ENCODE peak calls at places on chromosome 6, in four cellular contexts. V, X, P and U are unnamed samples.

GRCh38 chr6:4819706-4820283 is 43.6 kb downstream of the CDYL start:
- DNase-seq in V (no peak), X (no peak), P (no peak), U (no peak)

GRCh38 chr6:142322066-142322465 is 20.3 kb downstream of the ADGRG6 start:
- DNase-seq in V (no peak), X (no peak), P (no peak), U (no peak)

GRCh38 chr6:76837564-76837963 is 625.7 kb downstream of the HTR1B start:
- DNase-seq in V (no peak), X (no peak), P (no peak), U (no peak)

GRCh38 chr6:142187209-142187608 is 40.1 kb downstream of the VTA1 start:
- DNase-seq in V (no peak), X (no peak), P (no peak), U (no peak)

GRCh38 chr6:162917506-162917905 is 189.7 kb downstream of the PACRG start:
- DNase-seq in V (no peak), X (no peak), P (no peak), U (no peak)

GRCh38 chr6:89976141-89977020 is 82.1 kb downstream of the GJA10 start:
- DNase-seq in V (no peak), X (no peak), P (no peak), U (no peak)

GRCh38 chr6:65819152-65819551 is 112.1 kb upstream of the EYS start:
- DNase-seq in V (no peak), X (no peak), P (no peak), U (no peak)

GRCh38 chr6:126055449-126055848 is 69.1 kb downstream of the TRMT11 start:
- DNase-seq in V (no peak), X (no peak), P (no peak), U (no peak)

DNA sequence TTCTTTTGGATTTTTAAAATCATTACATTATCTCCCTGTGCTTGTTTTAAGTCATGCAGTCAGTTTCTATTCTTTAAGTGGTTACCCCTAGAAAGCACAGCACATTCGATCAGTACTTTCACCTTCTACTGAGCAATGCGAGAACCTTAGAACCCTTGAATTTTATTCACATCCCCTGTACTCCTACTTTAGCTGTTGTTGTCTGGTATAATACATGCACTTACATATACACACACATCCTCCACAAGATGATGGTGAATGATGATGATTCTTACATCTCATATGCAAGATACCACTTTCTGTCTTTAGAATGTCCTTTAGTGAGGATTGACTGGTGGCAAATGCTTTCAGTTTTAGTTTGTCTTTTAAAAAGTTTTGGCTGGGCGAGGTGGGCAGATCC is 5.7 kb downstream of the CDC40 start:
- DNase-seq in V (no peak), X (no peak), P (no peak), U (no peak)
- H3K4me1 ChIP-seq in V (peaks cover 49% of the 10 kb centered on the region), X (peaks cover 88% of the 10 kb centered on the region), P (peaks cover 1% of the 10 kb centered on the region), U (peaks cover 44% of the 10 kb centered on the region)

DNA sequence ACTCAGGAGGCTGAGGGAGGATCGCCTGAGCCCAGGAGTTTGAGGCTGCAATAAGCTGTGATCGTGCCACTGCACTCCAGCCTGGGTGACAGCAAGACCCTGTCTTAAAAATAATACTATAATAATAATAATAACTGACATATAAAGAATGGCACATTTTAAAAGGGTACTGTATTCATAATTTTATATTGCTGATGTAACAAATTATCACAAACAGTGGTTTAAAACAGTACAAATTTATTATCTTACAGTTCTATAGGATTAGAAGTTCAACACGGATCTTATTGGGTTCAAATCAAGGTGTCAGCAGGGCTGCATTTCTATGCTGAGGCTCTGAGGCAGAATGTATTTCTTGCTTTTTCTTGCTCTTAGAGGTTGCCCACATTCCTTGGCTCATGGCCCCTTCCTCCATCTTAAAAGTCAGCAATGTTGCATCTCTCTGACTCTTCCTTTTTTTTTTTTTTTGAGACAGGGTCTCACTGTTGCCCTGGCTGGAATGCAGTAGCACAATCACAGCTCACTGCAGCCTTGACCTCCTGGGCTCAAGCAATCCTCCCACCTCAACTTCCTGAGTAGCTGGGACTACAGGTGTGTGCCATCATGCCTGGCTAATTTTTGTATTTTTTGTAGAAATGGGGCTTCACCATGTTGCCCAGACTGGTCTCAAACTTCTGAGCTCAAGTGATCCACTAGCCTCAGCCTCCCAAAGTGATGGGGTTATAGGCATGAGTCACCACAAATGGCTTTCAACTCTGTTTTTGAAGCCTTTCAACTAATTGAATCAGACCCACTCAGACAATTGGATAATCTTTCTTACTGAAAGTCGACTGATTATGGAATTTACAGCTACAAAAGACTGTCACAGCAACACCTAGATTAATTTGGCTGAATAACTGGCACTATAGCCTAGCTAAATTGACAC is 22.8 kb upstream of the SRSF3 start:
- DNase-seq in V (no peak), X (no peak), P (peak; percentile 9), U (no peak)
- H3K4me1 ChIP-seq in V (no peaks in the 10 kb centered on the region), X (no peaks in the 10 kb centered on the region), P (no peaks in the 10 kb centered on the region), U (no peaks in the 10 kb centered on the region)

DNA sequence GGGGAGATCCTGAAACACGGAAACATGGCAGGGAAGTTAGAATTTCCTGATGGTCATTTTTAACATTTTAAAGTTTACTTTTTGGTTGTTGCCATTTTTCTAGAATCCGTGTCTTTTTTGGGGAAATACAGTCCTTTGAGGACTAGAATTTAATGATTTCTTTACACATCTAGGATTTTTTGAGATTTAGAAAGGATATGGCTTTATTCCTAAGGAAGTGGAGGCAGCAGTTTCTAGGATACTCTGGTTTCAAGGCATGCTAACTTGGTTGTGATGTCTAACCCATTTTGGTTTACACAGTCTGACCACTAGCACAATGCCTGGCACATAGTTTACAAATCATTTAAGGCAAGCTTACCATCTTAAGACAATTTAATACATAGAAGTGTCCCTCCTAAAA is 1.1 kb upstream of the ZBTB2 start:
- DNase-seq in V (no peak), X (no peak), P (no peak), U (no peak)
- H3K4me1 ChIP-seq in V (peaks cover 62% of the 10 kb centered on the region), X (peaks cover 72% of the 10 kb centered on the region), P (peaks cover 2% of the 10 kb centered on the region), U (peaks cover 56% of the 10 kb centered on the region)

GRCh38 chr6:105644073-105644489 is 241.2 kb upstream of the PREP start:
- DNase-seq in V (no peak), X (no peak), P (no peak), U (no peak)

GRCh38 chr6:105648276-105648675 is 245.4 kb upstream of the PREP start:
- DNase-seq in V (no peak), X (peak; percentile 19), P (no peak), U (no peak)

GRCh38 chr6:105645166-105645565 is 242.3 kb upstream of the PREP start:
- DNase-seq in V (no peak), X (no peak), P (no peak), U (no peak)

GRCh38 chr6:105645958-105646357 is 243.1 kb upstream of the PREP start:
- DNase-seq in V (no peak), X (no peak), P (no peak), U (no peak)

GRCh38 chr6:105646391-105646867 is 243.5 kb upstream of the PREP start:
- DNase-seq in V (no peak), X (peak; percentile 53), P (no peak), U (peak; percentile 45)
- H3K4me1 ChIP-seq in V (no peaks in the 10 kb centered on the region), X (peaks cover 80% of the 10 kb centered on the region), P (no peaks in the 10 kb centered on the region), U (peaks cover 83% of the 10 kb centered on the region)

GRCh38 chr6:157759028-157759427 is 64.0 kb upstream of the SNX9 start:
- DNase-seq in V (no peak), X (no peak), P (no peak), U (no peak)

GRCh38 chr6:157761331-157761921 is 61.6 kb upstream of the SNX9 start:
- DNase-seq in V (no peak), X (peak; percentile 54), P (no peak), U (no peak)

GRCh38 chr6:157760137-157760536 is 62.9 kb upstream of the SNX9 start:
- DNase-seq in V (no peak), X (no peak), P (no peak), U (no peak)

GRCh38 chr6:157761926-157762325 is 61.1 kb upstream of the SNX9 start:
- DNase-seq in V (no peak), X (no peak), P (no peak), U (no peak)

DNA sequence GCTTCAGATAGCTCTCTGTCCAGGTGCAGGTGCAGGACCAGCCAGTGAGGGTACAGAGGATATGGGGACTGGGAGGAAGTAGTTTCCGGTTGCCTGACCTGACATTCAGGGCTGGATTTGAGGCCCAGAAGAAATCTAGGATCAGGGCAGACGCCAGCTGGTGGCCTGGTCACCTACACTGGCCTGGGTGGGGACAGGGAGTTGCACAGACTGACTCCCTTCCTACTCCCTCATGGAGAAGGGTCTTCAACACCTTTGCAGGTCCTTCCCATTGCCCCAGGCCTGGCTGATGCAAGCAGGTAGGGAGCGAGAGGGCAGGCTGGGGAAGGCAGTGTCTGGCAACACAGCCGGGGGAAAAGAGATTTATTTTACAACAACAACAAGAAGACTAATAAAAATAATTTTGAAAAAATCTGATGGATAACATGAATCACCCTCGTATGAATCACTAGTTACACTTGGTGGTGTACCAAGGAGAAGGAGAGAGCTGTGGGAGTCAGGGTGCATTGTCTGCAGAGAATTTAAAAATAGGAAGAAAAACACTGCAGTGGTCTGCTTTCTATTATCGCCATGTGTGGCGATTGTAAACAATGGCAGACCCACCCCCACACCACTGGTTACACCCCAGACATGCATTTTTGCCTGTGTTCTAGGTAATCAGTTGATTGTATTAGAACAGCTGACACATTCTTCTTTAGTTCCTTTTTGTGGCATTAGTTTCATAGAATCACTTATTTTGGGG is 62.3 kb upstream of the SNX9 start:
- DNase-seq in V (no peak), X (no peak), P (no peak), U (no peak)
- H3K4me1 ChIP-seq in V (peaks cover 73% of the 10 kb centered on the region), X (peaks cover 61% of the 10 kb centered on the region), P (peaks cover 5% of the 10 kb centered on the region), U (peaks cover 30% of the 10 kb centered on the region)

GRCh38 chr6:42021847-42022754 is 28.2 kb upstream of the TAF8 start:
- DNase-seq in V (no peak), X (peak; percentile 73), P (peak; percentile 70), U (peak; percentile 96)
- H3K4me1 ChIP-seq in V (peaks cover 53% of the 10 kb centered on the region), X (peaks cover 83% of the 10 kb centered on the region), P (no peaks in the 10 kb centered on the region), U (peaks cover 92% of the 10 kb centered on the region)